ENCODE peak calls at places on chromosome 18, in five cellular contexts. One of them, this sample, is unnamed.

GRCh38 chr18:25229080-25229479 is 122.9 kb downstream of the ZNF521 start:
- DNase-seq in K562: peak
- DNase-seq in lower leg skin: no peak
- DNase-seq in A549: no peak
- DNase-seq in Peyer's patch: no peak
- DNase-seq in this sample: no peak

GRCh38 chr18:23058746-23059440 is 76.4 kb upstream of the CABLES1 start:
- DNase-seq in K562: no peak
- DNase-seq in lower leg skin: no peak
- DNase-seq in A549: no peak
- DNase-seq in Peyer's patch: no peak
- DNase-seq in this sample: no peak

GRCh38 chr18:67518566-67518965 is 2.0 kb upstream of the DSEL start:
- DNase-seq in K562: no peak
- DNase-seq in lower leg skin: no peak
- DNase-seq in A549: no peak
- DNase-seq in Peyer's patch: no peak
- DNase-seq in this sample: no peak

GRCh38 chr18:26493021-26493420 is 55.3 kb downstream of the KCTD1 start:
- DNase-seq in K562: no peak
- DNase-seq in lower leg skin: no peak
- DNase-seq in A549: no peak
- DNase-seq in Peyer's patch: no peak
- DNase-seq in this sample: no peak

GRCh38 chr18:61954347-61954746 is 61.5 kb upstream of the RNF152 start:
- DNase-seq in K562: no peak
- DNase-seq in lower leg skin: no peak
- DNase-seq in A549: no peak
- DNase-seq in Peyer's patch: no peak
- DNase-seq in this sample: no peak

GRCh38 chr18:47184419-47185050 is 8.4 kb upstream of the IER3IP1 start:
- DNase-seq in K562: peak
- DNase-seq in lower leg skin: no peak
- DNase-seq in A549: peak
- DNase-seq in Peyer's patch: no peak
- DNase-seq in this sample: no peak

GRCh38 chr18:52409732-52410131 is 69.7 kb downstream of the DCC start:
- DNase-seq in K562: no peak
- DNase-seq in lower leg skin: no peak
- DNase-seq in A549: peak
- DNase-seq in Peyer's patch: no peak
- DNase-seq in this sample: no peak

GRCh38 chr18:21105936-21106335 is 5.7 kb downstream of the ROCK1 start:
- DNase-seq in K562: no peak
- DNase-seq in lower leg skin: no peak
- DNase-seq in A549: no peak
- DNase-seq in Peyer's patch: no peak
- DNase-seq in this sample: no peak

GRCh38 chr18:62987859-62988258 is 272.5 kb downstream of the PHLPP1 start:
- DNase-seq in K562: no peak
- DNase-seq in lower leg skin: peak
- DNase-seq in A549: no peak
- DNase-seq in Peyer's patch: no peak
- DNase-seq in this sample: no peak

GRCh38 chr18:11859903-11860407 is 8.7 kb downstream of the CHMP1B start:
- DNase-seq in K562: peak
- DNase-seq in lower leg skin: no peak
- DNase-seq in A549: peak
- DNase-seq in Peyer's patch: no peak
- DNase-seq in this sample: peak

GRCh38 chr18:79208882-79209281 is 139.7 kb downstream of the ATP9B start:
- DNase-seq in K562: no peak
- DNase-seq in lower leg skin: no peak
- DNase-seq in A549: no peak
- DNase-seq in Peyer's patch: no peak
- DNase-seq in this sample: no peak

GRCh38 chr18:11990541-11990940 is 9.2 kb downstream of the IMPA2 start:
- DNase-seq in K562: no peak
- DNase-seq in lower leg skin: no peak
- DNase-seq in A549: no peak
- DNase-seq in Peyer's patch: no peak
- DNase-seq in this sample: no peak

GRCh38 chr18:27887287-27887686 is 289.6 kb downstream of the CDH2 start:
- DNase-seq in K562: no peak
- DNase-seq in lower leg skin: no peak
- DNase-seq in A549: peak
- DNase-seq in Peyer's patch: no peak
- DNase-seq in this sample: no peak

GRCh38 chr18:44715245-44715644 is 34.6 kb downstream of the SETBP1 start:
- DNase-seq in K562: no peak
- DNase-seq in lower leg skin: peak
- DNase-seq in A549: no peak
- DNase-seq in Peyer's patch: no peak
- DNase-seq in this sample: no peak

GRCh38 chr18:23986610-23987359 is 27.8 kb upstream of the TTC39C start:
- DNase-seq in K562: no peak
- DNase-seq in lower leg skin: no peak
- DNase-seq in A549: no peak
- DNase-seq in Peyer's patch: no peak
- DNase-seq in this sample: no peak

GRCh38 chr18:7822435-7823425 is 255.6 kb downstream of the PTPRM start:
- DNase-seq in K562: no peak
- DNase-seq in lower leg skin: no peak
- DNase-seq in A549: no peak
- DNase-seq in Peyer's patch: no peak
- DNase-seq in this sample: no peak

GRCh38 chr18:75582940-75583339 is 155.4 kb upstream of the SMIM21 start:
- DNase-seq in K562: no peak
- DNase-seq in lower leg skin: no peak
- DNase-seq in A549: no peak
- DNase-seq in Peyer's patch: no peak
- DNase-seq in this sample: no peak

GRCh38 chr18:79912994-79913831 is 38.2 kb downstream of the SLC66A2 start:
- DNase-seq in K562: no peak
- DNase-seq in lower leg skin: no peak
- DNase-seq in A549: no peak
- DNase-seq in Peyer's patch: no peak
- DNase-seq in this sample: no peak

GRCh38 chr18:69795785-69796184 is 151.9 kb downstream of the CD226 start:
- DNase-seq in K562: no peak
- DNase-seq in lower leg skin: no peak
- DNase-seq in A549: no peak
- DNase-seq in Peyer's patch: no peak
- DNase-seq in this sample: no peak

GRCh38 chr18:1691860-1692259 is 787.2 kb downstream of the ADCYAP1 start:
- DNase-seq in K562: peak
- DNase-seq in lower leg skin: no peak
- DNase-seq in A549: no peak
- DNase-seq in Peyer's patch: no peak
- DNase-seq in this sample: no peak

GRCh38 chr18:48540329-48541025 is 1.6 kb downstream of the CTIF start:
- DNase-seq in K562: peak
- DNase-seq in lower leg skin: peak
- DNase-seq in A549: peak
- DNase-seq in Peyer's patch: peak
- DNase-seq in this sample: peak
- TF ChIP-seq POLR2A in K562: no peak
- TF ChIP-seq POLR2A in lower leg skin: no peak
- TF ChIP-seq POLR2A in A549: no peak
- TF ChIP-seq POLR2A in Peyer's patch: no peak
- TF ChIP-seq POLR2A in this sample: no peak

GRCh38 chr18:58396966-58397365 is 231.9 kb downstream of the ALPK2 start:
- DNase-seq in K562: no peak
- DNase-seq in lower leg skin: no peak
- DNase-seq in A549: no peak
- DNase-seq in Peyer's patch: no peak
- DNase-seq in this sample: no peak
- TF ChIP-seq POLR2A in K562: no peak
- TF ChIP-seq POLR2A in lower leg skin: no peak
- TF ChIP-seq POLR2A in A549: no peak
- TF ChIP-seq POLR2A in Peyer's patch: no peak
- TF ChIP-seq POLR2A in this sample: no peak

DNA sequence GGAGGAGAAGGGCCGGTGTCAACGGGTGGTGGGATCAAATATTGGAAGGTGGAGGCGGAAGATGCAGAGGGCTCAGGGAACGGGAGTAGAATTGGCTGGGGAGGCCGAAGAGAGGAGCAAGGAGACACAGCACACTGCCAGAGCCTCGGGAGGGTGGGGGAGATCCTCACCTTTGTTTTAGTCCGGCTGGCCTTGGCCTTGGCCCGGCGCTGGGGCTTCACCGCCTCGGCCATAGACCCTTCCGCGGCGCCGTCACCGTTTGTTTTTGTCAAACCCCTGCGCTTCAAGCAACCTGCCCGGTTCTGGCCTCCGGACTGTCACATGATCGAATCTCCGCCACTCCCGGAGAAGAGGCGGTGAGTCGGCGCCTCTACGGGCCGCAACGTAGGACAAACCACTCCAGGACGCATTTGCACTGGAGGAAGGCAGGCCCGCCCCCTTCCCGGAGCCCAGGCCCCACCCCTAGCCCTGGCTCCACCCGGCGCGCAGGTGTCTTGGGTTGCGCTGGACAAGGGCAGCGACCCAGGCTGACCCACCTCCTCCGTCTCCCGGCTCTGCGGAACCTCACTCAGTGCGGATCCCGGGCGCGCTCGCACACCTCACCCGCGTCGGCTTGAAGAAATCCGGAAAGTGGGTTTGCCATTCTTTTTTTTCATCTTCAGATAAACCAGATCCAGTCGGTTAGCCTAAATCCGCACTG is at the start of gene EPG5:
- DNase-seq in K562: peak
- DNase-seq in lower leg skin: peak
- DNase-seq in A549: peak
- DNase-seq in Peyer's patch: peak
- DNase-seq in this sample: peak
- TF ChIP-seq POLR2A in K562: peak
- TF ChIP-seq POLR2A in lower leg skin: no peak
- TF ChIP-seq POLR2A in A549: peak
- TF ChIP-seq POLR2A in Peyer's patch: peak
- TF ChIP-seq POLR2A in this sample: peak

GRCh38 chr18:74198453-74198852 is 50.1 kb downstream of the TIMM21 start:
- DNase-seq in K562: no peak
- DNase-seq in lower leg skin: no peak
- DNase-seq in A549: no peak
- DNase-seq in Peyer's patch: no peak
- DNase-seq in this sample: no peak

GRCh38 chr18:74196220-74197119 is 48.1 kb downstream of the TIMM21 start:
- DNase-seq in K562: peak
- DNase-seq in lower leg skin: no peak
- DNase-seq in A549: peak
- DNase-seq in Peyer's patch: no peak
- DNase-seq in this sample: peak

GRCh38 chr18:74194691-74195090 is 46.4 kb downstream of the TIMM21 start:
- DNase-seq in K562: no peak
- DNase-seq in lower leg skin: no peak
- DNase-seq in A549: no peak
- DNase-seq in Peyer's patch: no peak
- DNase-seq in this sample: no peak

GRCh38 chr18:74200780-74201179 is 52.5 kb downstream of the TIMM21 start:
- DNase-seq in K562: no peak
- DNase-seq in lower leg skin: no peak
- DNase-seq in A549: no peak
- DNase-seq in Peyer's patch: no peak
- DNase-seq in this sample: no peak

GRCh38 chr18:74197705-74198341 is 49.5 kb downstream of the TIMM21 start:
- DNase-seq in K562: no peak
- DNase-seq in lower leg skin: no peak
- DNase-seq in A549: no peak
- DNase-seq in Peyer's patch: peak
- DNase-seq in this sample: no peak
- TF ChIP-seq POLR2A in K562: no peak
- TF ChIP-seq POLR2A in lower leg skin: no peak
- TF ChIP-seq POLR2A in A549: no peak
- TF ChIP-seq POLR2A in Peyer's patch: no peak
- TF ChIP-seq POLR2A in this sample: no peak

DNA sequence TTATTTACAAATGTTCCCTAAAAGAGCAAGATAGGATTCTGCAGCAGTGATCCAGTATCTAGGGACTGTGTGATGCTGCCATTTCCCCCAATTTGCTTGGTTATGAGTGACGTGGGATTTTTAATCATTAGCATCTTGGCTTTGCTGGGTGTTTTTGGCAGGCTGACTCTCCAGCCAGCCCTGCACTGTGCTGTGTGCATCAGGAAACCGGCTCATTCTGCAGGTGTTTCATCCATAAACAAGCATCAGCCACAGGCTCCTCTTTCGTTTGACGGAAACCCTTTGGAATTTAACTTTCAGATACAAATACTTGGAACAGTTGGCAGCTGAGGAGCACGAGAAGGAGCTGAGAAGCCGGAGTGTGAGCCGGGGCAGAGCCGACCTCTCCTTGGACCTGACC is 135.9 kb downstream of the TPGS2 start:
- DNase-seq in K562: no peak
- DNase-seq in lower leg skin: no peak
- DNase-seq in A549: no peak
- DNase-seq in Peyer's patch: no peak
- DNase-seq in this sample: no peak
- TF ChIP-seq POLR2A in K562: no peak
- TF ChIP-seq POLR2A in lower leg skin: no peak
- TF ChIP-seq POLR2A in A549: no peak
- TF ChIP-seq POLR2A in Peyer's patch: no peak
- TF ChIP-seq POLR2A in this sample: no peak

DNA sequence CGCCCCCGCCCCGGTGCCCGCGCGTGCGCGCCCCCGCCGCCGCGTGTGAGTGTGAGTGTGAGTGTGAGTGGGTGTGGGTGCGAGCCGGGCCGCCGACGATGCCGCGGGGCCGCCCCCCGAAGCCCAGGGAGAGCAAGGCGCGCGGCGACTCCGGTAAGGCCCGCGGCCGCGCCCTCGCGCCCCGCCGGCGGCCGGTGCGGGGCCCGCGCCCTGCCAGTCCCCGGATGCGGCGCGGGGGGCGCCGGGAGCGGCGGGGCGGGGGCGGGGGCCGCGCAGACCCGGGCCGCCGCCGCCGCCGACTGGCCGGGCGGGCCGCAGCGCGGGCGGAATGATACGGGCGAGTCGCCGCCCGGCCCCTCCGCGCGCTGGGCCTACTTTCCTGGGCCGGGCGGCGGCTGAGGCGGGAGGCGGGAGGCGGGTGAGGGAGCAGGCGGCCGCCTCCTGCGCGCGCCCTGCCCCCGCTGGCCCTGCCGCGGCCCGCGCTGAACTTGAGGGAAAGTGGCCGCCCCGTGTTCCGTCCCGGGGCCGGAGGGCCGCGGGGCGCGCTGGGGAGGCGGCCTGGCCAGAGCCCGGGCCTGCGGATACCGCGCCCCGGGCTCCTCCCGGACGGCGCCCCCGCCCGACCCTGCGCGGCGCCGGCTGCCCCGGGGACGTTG is at the start of gene ZNF236:
- DNase-seq in K562: peak
- DNase-seq in lower leg skin: peak
- DNase-seq in A549: peak
- DNase-seq in Peyer's patch: peak
- DNase-seq in this sample: peak
- TF ChIP-seq POLR2A in K562: no peak
- TF ChIP-seq POLR2A in lower leg skin: no peak
- TF ChIP-seq POLR2A in A549: peak
- TF ChIP-seq POLR2A in Peyer's patch: peak
- TF ChIP-seq POLR2A in this sample: peak